ENCODE peak calls at places on chromosomes 1 and 21, in eight cellular contexts. K, Y, L, G, M, V, J and W are unnamed samples. For H3K4me1, the result is how much of the 10 kb centered on the place peaks cover.

GRCh38 chr1:91374086-91374485 is 30.6 kb downstream of the HFM1 start:
- DNase-seq in K (peak), Y (no peak), L (no peak), G (no peak), M (no peak), V (no peak), J (no peak), W (peak)

GRCh38 chr1:15028117-15028516 is 125.4 kb upstream of the TMEM51 start:
- DNase-seq in K (peak), Y (peak), L (no peak), G (no peak), M (no peak), V (no peak), J (no peak), W (no peak)

GRCh38 chr1:80155371-80155770 is 1148.8 kb upstream of the ADGRL4 start:
- DNase-seq in K (peak), Y (no peak), L (no peak), G (no peak), M (no peak), V (peak), J (no peak), W (peak)

GRCh38 chr1:68230901-68231626 is 1.3 kb downstream of the WLS start:
- DNase-seq in K (peak), Y (peak), L (no peak), G (peak), M (peak), V (peak), J (peak), W (peak)

GRCh38 chr1:38084113-38084512 is 37.5 kb upstream of the POU3F1 start:
- DNase-seq in K (no peak), Y (no peak), L (no peak), G (no peak), M (no peak), V (no peak), J (no peak), W (no peak)

GRCh38 chr1:62082456-62083363 is 111.9 kb upstream of the L1TD1 start:
- DNase-seq in K (peak), Y (peak), L (no peak), G (peak), M (no peak), V (peak), J (peak), W (peak)

GRCh38 chr1:222817529-222817928 is 2.7 kb downstream of the DISP1 start:
- DNase-seq in K (no peak), Y (no peak), L (no peak), G (no peak), M (no peak), V (no peak), J (no peak), W (peak)

GRCh38 chr1:12174789-12175455 is 8.1 kb downstream of the TNFRSF1B start:
- DNase-seq in K (peak), Y (peak), L (no peak), G (no peak), M (no peak), V (peak), J (no peak), W (peak)

GRCh38 chr1:182784556-182785171 is 4.9 kb upstream of the NPL start:
- DNase-seq in K (peak), Y (no peak), L (no peak), G (no peak), M (no peak), V (no peak), J (peak), W (no peak)

GRCh38 chr1:163202833-163203451 is at the start of gene RGS5:
- DNase-seq in K (peak), Y (no peak), L (no peak), G (no peak), M (no peak), V (peak), J (no peak), W (no peak)

GRCh38 chr1:30312226-30312625 is 411.2 kb downstream of the MATN1 start:
- DNase-seq in K (no peak), Y (peak), L (no peak), G (no peak), M (no peak), V (no peak), J (no peak), W (no peak)
- H3K4me1 ChIP-seq in K (under half), Y (under half), L (under half), G (under half), M (under half), V (under half), J (under half), W (under half)

GRCh38 chr1:236044346-236044745 is 20.5 kb downstream of the NID1 start:
- DNase-seq in K (no peak), Y (no peak), L (no peak), G (no peak), M (no peak), V (no peak), J (no peak), W (no peak)
- H3K4me3 ChIP-seq in K (no peak), Y (no peak), L (no peak), G (no peak), M (no peak), V (no peak), J (no peak), W (no peak)

GRCh38 chr1:35120458-35121133 is 41.4 kb downstream of the ZMYM1 start:
- DNase-seq in K (no peak), Y (no peak), L (no peak), G (peak), M (no peak), V (peak), J (no peak), W (no peak)

GRCh38 chr1:35111106-35111505 is 31.9 kb downstream of the ZMYM1 start:
- DNase-seq in K (no peak), Y (no peak), L (no peak), G (no peak), M (no peak), V (no peak), J (no peak), W (no peak)

GRCh38 chr1:35112668-35113067 is 33.5 kb downstream of the ZMYM1 start:
- DNase-seq in K (no peak), Y (no peak), L (no peak), G (no peak), M (no peak), V (no peak), J (no peak), W (no peak)

GRCh38 chr1:35115459-35116383 is 36.5 kb downstream of the ZMYM1 start:
- DNase-seq in K (no peak), Y (no peak), L (no peak), G (no peak), M (no peak), V (no peak), J (no peak), W (no peak)
- H3K4me1 ChIP-seq in K (under half), Y (under half), L (under half), G (under half), M (under half), V (under half), J (under half), W (under half)

DNA sequence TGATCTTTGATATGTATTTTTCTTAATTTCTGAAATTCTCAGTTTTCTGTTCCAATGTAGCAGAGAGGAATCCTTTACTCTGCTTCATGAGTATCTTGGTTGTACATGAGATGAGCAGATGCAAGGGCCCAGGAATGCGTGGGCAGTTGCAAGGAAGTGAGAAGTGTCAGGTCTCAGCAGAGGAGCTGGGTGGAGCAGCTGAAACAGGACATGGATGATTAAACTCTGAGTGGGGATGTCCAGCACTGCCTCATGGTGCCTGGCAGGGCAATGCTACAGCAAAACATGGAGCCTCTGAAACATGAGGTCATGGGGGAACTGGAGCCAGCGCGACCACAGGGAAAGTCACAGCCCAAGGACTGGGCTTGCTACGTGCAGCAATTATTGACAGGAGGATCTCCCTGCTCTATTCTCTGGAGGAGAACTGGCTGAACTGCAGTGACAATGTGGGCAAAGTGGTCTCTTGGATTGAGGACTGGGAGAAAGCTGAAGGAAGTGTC is 48.4 kb downstream of the COLGALT2 start:
- DNase-seq in K (no peak), Y (peak), L (no peak), G (no peak), M (no peak), V (no peak), J (no peak), W (peak)
- H3K4me3 ChIP-seq in K (no peak), Y (no peak), L (no peak), G (no peak), M (no peak), V (no peak), J (no peak), W (no peak)

GRCh38 chr1:54287821-54288220 is 87.9 kb downstream of the MRPL37 start:
- DNase-seq in K (no peak), Y (no peak), L (no peak), G (no peak), M (no peak), V (no peak), J (no peak), W (no peak)
- H3K4me1 ChIP-seq in K (under half), Y (half or more), L (half or more), G (half or more), M (under half), V (under half), J (under half), W (under half)

DNA sequence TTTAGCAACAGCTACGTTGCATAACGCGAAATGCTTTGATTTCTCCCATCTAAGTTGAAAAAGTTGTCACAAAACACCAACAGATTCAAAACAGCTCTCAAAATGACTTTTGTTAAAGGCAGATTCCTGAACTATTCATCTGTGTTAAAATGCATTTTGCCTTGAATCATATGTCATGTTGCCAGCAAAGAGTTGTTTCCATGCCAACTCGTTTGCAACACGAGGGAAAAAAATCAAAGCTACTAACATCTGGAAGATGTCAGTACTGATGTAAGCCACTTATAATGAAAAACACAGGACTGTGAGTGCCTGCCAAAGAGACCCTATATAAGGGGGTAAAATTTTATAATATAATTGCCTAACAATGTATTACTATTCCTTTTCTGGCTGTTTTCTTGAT is 182.7 kb upstream of the PTBP2 start:
- DNase-seq in K (no peak), Y (peak), L (no peak), G (peak), M (no peak), V (no peak), J (peak), W (no peak)
- H3K4me3 ChIP-seq in K (no peak), Y (peak), L (no peak), G (no peak), M (no peak), V (no peak), J (no peak), W (no peak)

GRCh38 chr1:154952664-154953063 is 3.2 kb downstream of the PBXIP1 start:
- DNase-seq in K (no peak), Y (no peak), L (no peak), G (no peak), M (no peak), V (no peak), J (no peak), W (no peak)
- H3K4me1 ChIP-seq in K (under half), Y (under half), L (half or more), G (half or more), M (under half), V (under half), J (under half), W (under half)

GRCh38 chr1:100320311-100321097 is 31.8 kb upstream of the CDC14A start:
- DNase-seq in K (no peak), Y (no peak), L (no peak), G (no peak), M (no peak), V (peak), J (no peak), W (no peak)

GRCh38 chr1:100313382-100313781 is 38.9 kb upstream of the CDC14A start:
- DNase-seq in K (no peak), Y (no peak), L (no peak), G (no peak), M (no peak), V (no peak), J (no peak), W (no peak)

GRCh38 chr1:100321098-100321493 is 31.2 kb upstream of the CDC14A start:
- DNase-seq in K (no peak), Y (no peak), L (no peak), G (no peak), M (no peak), V (no peak), J (no peak), W (no peak)

GRCh38 chr1:100316622-100317021 is 35.7 kb upstream of the CDC14A start:
- DNase-seq in K (no peak), Y (no peak), L (no peak), G (no peak), M (no peak), V (no peak), J (no peak), W (no peak)
- H3K4me3 ChIP-seq in K (no peak), Y (no peak), L (no peak), G (no peak), M (no peak), V (peak), J (no peak), W (no peak)

GRCh38 chr1:116923421-116923820 is 13.7 kb downstream of the PTGFRN start:
- DNase-seq in K (no peak), Y (no peak), L (no peak), G (no peak), M (no peak), V (peak), J (no peak), W (no peak)
- H3K4me1 ChIP-seq in K (under half), Y (under half), L (under half), G (under half), M (under half), V (under half), J (under half), W (under half)

DNA sequence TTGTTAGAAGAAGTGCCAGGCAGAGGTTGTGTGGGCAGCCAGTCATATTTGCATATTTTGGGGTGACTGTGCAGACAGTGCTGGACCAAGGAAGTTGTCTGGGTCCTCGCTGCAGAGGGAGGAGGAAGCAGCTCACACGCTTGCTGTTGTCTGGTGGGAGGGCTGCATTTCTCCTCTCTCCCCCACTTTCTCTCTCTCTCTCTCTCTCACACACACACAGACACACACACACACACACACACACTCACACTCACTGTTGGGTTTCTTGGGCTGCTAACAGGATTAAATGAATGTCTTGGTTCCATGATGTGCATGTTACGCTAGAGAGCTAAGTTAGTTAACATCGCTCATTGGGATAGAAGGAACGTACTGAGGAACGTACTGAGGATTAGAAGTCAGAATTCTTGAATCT is 72.9 kb downstream of the AGPAT3 start:
- DNase-seq in K (no peak), Y (no peak), L (no peak), G (no peak), M (no peak), V (no peak), J (no peak), W (no peak)
- H3K4me3 ChIP-seq in K (no peak), Y (no peak), L (no peak), G (no peak), M (no peak), V (no peak), J (no peak), W (no peak)